ENCODE peak calls at places on chromosomes 13 and 19, in seven cellular contexts. One of them, this sample, is unnamed.

GRCh38 chr13:19862511-19863313 is 737 bp downstream of the ZMYM5 start:
- DNase-seq in GM04503: peak; percentile 3
- DNase-seq in lung: peak; percentile 35
- DNase-seq in tibial artery: peak; percentile 76
- DNase-seq in effector CD4-positive, alpha-beta T cell: peak; percentile 33
- DNase-seq in GM18507: no peak
- DNase-seq in endothelial cell of umbilical vein: peak; percentile 48
- DNase-seq in this sample: peak; percentile 48

GRCh38 chr19:1505991-1506881 is 6.6 kb downstream of the ADAMTSL5 start:
- DNase-seq in GM04503: no peak
- DNase-seq in lung: no peak
- DNase-seq in tibial artery: no peak
- DNase-seq in effector CD4-positive, alpha-beta T cell: no peak
- DNase-seq in GM18507: no peak
- DNase-seq in endothelial cell of umbilical vein: no peak
- DNase-seq in this sample: no peak

GRCh38 chr19:45955905-45956608 is 17.6 kb downstream of the NOVA2 start:
- DNase-seq in GM04503: no peak
- DNase-seq in lung: peak; percentile 46
- DNase-seq in tibial artery: no peak
- DNase-seq in effector CD4-positive, alpha-beta T cell: no peak
- DNase-seq in GM18507: no peak
- DNase-seq in endothelial cell of umbilical vein: peak; percentile 99
- DNase-seq in this sample: peak; percentile 79

GRCh38 chr13:110509971-110510786 is 51.3 kb downstream of the RAB20 start:
- DNase-seq in GM04503: no peak
- DNase-seq in lung: no peak
- DNase-seq in tibial artery: peak; percentile 71
- DNase-seq in effector CD4-positive, alpha-beta T cell: no peak
- DNase-seq in GM18507: no peak
- DNase-seq in endothelial cell of umbilical vein: no peak
- DNase-seq in this sample: no peak

GRCh38 chr19:39178296-39179006 is 18.3 kb upstream of the NCCRP1 start:
- DNase-seq in GM04503: no peak
- DNase-seq in lung: no peak
- DNase-seq in tibial artery: no peak
- DNase-seq in effector CD4-positive, alpha-beta T cell: no peak
- DNase-seq in GM18507: no peak
- DNase-seq in endothelial cell of umbilical vein: no peak
- DNase-seq in this sample: no peak

GRCh38 chr19:55085923-55086715 is 10.4 kb downstream of the EPS8L1 start:
- DNase-seq in GM04503: no peak
- DNase-seq in lung: no peak
- DNase-seq in tibial artery: no peak
- DNase-seq in effector CD4-positive, alpha-beta T cell: no peak
- DNase-seq in GM18507: no peak
- DNase-seq in endothelial cell of umbilical vein: no peak
- DNase-seq in this sample: no peak

GRCh38 chr13:112586334-112586733 is 1.6 kb downstream of the TUBGCP3 start:
- DNase-seq in GM04503: no peak
- DNase-seq in lung: no peak
- DNase-seq in tibial artery: no peak
- DNase-seq in effector CD4-positive, alpha-beta T cell: no peak
- DNase-seq in GM18507: no peak
- DNase-seq in endothelial cell of umbilical vein: no peak
- DNase-seq in this sample: no peak

GRCh38 chr13:54110597-54110996 is 1082.0 kb downstream of the OLFM4 start:
- DNase-seq in GM04503: no peak
- DNase-seq in lung: no peak
- DNase-seq in tibial artery: no peak
- DNase-seq in effector CD4-positive, alpha-beta T cell: no peak
- DNase-seq in GM18507: no peak
- DNase-seq in endothelial cell of umbilical vein: no peak
- DNase-seq in this sample: no peak

GRCh38 chr19:48964205-48965032 is 690 bp upstream of the FTL start:
- DNase-seq in GM04503: no peak
- DNase-seq in lung: no peak
- DNase-seq in tibial artery: peak; percentile 75
- DNase-seq in effector CD4-positive, alpha-beta T cell: no peak
- DNase-seq in GM18507: no peak
- DNase-seq in endothelial cell of umbilical vein: no peak
- DNase-seq in this sample: no peak

GRCh38 chr13:31043891-31044657 is 111.6 kb downstream of the TEX26 start:
- DNase-seq in GM04503: no peak
- DNase-seq in lung: peak; percentile 88
- DNase-seq in tibial artery: peak; percentile 86
- DNase-seq in effector CD4-positive, alpha-beta T cell: peak; percentile 65
- DNase-seq in GM18507: peak; percentile 54
- DNase-seq in endothelial cell of umbilical vein: peak; percentile 83
- DNase-seq in this sample: peak; percentile 67

GRCh38 chr13:48976677-48977625 is 1.2 kb downstream of the FNDC3A start:
- DNase-seq in GM04503: peak; percentile 6
- DNase-seq in lung: no peak
- DNase-seq in tibial artery: no peak
- DNase-seq in effector CD4-positive, alpha-beta T cell: no peak
- DNase-seq in GM18507: no peak
- DNase-seq in endothelial cell of umbilical vein: peak; percentile 70
- DNase-seq in this sample: no peak

GRCh38 chr19:43739419-43739818 is 15.3 kb downstream of the SMG9 start:
- DNase-seq in GM04503: no peak
- DNase-seq in lung: no peak
- DNase-seq in tibial artery: no peak
- DNase-seq in effector CD4-positive, alpha-beta T cell: no peak
- DNase-seq in GM18507: no peak
- DNase-seq in endothelial cell of umbilical vein: no peak
- DNase-seq in this sample: no peak

GRCh38 chr19:4007836-4008539 is 452 bp downstream of the PIAS4 start:
- DNase-seq in GM04503: no peak
- DNase-seq in lung: no peak
- DNase-seq in tibial artery: no peak
- DNase-seq in effector CD4-positive, alpha-beta T cell: no peak
- DNase-seq in GM18507: no peak
- DNase-seq in endothelial cell of umbilical vein: peak; percentile 36
- DNase-seq in this sample: no peak

GRCh38 chr13:84431646-84432045 is 549.4 kb upstream of the SLITRK1 start:
- DNase-seq in GM04503: no peak
- DNase-seq in lung: no peak
- DNase-seq in tibial artery: no peak
- DNase-seq in effector CD4-positive, alpha-beta T cell: no peak
- DNase-seq in GM18507: no peak
- DNase-seq in endothelial cell of umbilical vein: no peak
- DNase-seq in this sample: no peak

GRCh38 chr19:8097681-8098567 is 45.4 kb downstream of the CCL25 start:
- DNase-seq in GM04503: no peak
- DNase-seq in lung: no peak
- DNase-seq in tibial artery: no peak
- DNase-seq in effector CD4-positive, alpha-beta T cell: no peak
- DNase-seq in GM18507: no peak
- DNase-seq in endothelial cell of umbilical vein: no peak
- DNase-seq in this sample: no peak

GRCh38 chr19:55384576-55385235 is 614 bp upstream of the TMEM238 start:
- DNase-seq in GM04503: no peak
- DNase-seq in lung: peak; percentile 46
- DNase-seq in tibial artery: no peak
- DNase-seq in effector CD4-positive, alpha-beta T cell: no peak
- DNase-seq in GM18507: no peak
- DNase-seq in endothelial cell of umbilical vein: no peak
- DNase-seq in this sample: no peak

GRCh38 chr13:113786262-113786841 is 27.3 kb downstream of the TMEM255B start:
- DNase-seq in GM04503: no peak
- DNase-seq in lung: no peak
- DNase-seq in tibial artery: peak; percentile 13
- DNase-seq in effector CD4-positive, alpha-beta T cell: no peak
- DNase-seq in GM18507: no peak
- DNase-seq in endothelial cell of umbilical vein: peak; percentile 44
- DNase-seq in this sample: no peak

GRCh38 chr13:79056706-79057105 is 349.3 kb downstream of the RBM26 start:
- DNase-seq in GM04503: no peak
- DNase-seq in lung: no peak
- DNase-seq in tibial artery: no peak
- DNase-seq in effector CD4-positive, alpha-beta T cell: no peak
- DNase-seq in GM18507: no peak
- DNase-seq in endothelial cell of umbilical vein: no peak
- DNase-seq in this sample: no peak

GRCh38 chr19:1860133-1860775 is 3.1 kb downstream of the KLF16 start:
- DNase-seq in GM04503: no peak
- DNase-seq in lung: no peak
- DNase-seq in tibial artery: no peak
- DNase-seq in effector CD4-positive, alpha-beta T cell: peak; percentile 62
- DNase-seq in GM18507: no peak
- DNase-seq in endothelial cell of umbilical vein: no peak
- DNase-seq in this sample: peak; percentile 61

GRCh38 chr19:55160128-55160985 is 2.8 kb upstream of the TNNI3 start:
- DNase-seq in GM04503: no peak
- DNase-seq in lung: peak; percentile 92
- DNase-seq in tibial artery: peak; percentile 78
- DNase-seq in effector CD4-positive, alpha-beta T cell: peak; percentile 71
- DNase-seq in GM18507: peak; percentile 95
- DNase-seq in endothelial cell of umbilical vein: peak; percentile 85
- DNase-seq in this sample: peak; percentile 43

GRCh38 chr13:89969996-89970709 is 1377.3 kb upstream of the MIR17HG start:
- DNase-seq in GM04503: no peak
- DNase-seq in lung: no peak
- DNase-seq in tibial artery: no peak
- DNase-seq in effector CD4-positive, alpha-beta T cell: no peak
- DNase-seq in GM18507: no peak
- DNase-seq in endothelial cell of umbilical vein: no peak
- DNase-seq in this sample: no peak

GRCh38 chr19:15812059-15812722 is 3.3 kb downstream of the OR10H1 start:
- DNase-seq in GM04503: no peak
- DNase-seq in lung: no peak
- DNase-seq in tibial artery: no peak
- DNase-seq in effector CD4-positive, alpha-beta T cell: peak; percentile 35
- DNase-seq in GM18507: no peak
- DNase-seq in endothelial cell of umbilical vein: no peak
- DNase-seq in this sample: no peak

GRCh38 chr19:18072335-18072734 is 14.4 kb downstream of the IL12RB1 start:
- DNase-seq in GM04503: no peak
- DNase-seq in lung: no peak
- DNase-seq in tibial artery: no peak
- DNase-seq in effector CD4-positive, alpha-beta T cell: no peak
- DNase-seq in GM18507: no peak
- DNase-seq in endothelial cell of umbilical vein: no peak
- DNase-seq in this sample: no peak

GRCh38 chr13:105773887-105774538 is 761.4 kb downstream of the EFNB2 start:
- DNase-seq in GM04503: no peak
- DNase-seq in lung: no peak
- DNase-seq in tibial artery: no peak
- DNase-seq in effector CD4-positive, alpha-beta T cell: no peak
- DNase-seq in GM18507: no peak
- DNase-seq in endothelial cell of umbilical vein: peak; percentile 21
- DNase-seq in this sample: no peak

GRCh38 chr13:29465741-29466293 is 129.7 kb downstream of the SLC7A1 start:
- DNase-seq in GM04503: no peak
- DNase-seq in lung: no peak
- DNase-seq in tibial artery: no peak
- DNase-seq in effector CD4-positive, alpha-beta T cell: no peak
- DNase-seq in GM18507: no peak
- DNase-seq in endothelial cell of umbilical vein: no peak
- DNase-seq in this sample: no peak

GRCh38 chr13:49641810-49642291 is 13.5 kb downstream of the ARL11 start:
- DNase-seq in GM04503: peak; percentile 59
- DNase-seq in lung: peak; percentile 77
- DNase-seq in tibial artery: peak; percentile 79
- DNase-seq in effector CD4-positive, alpha-beta T cell: no peak
- DNase-seq in GM18507: no peak
- DNase-seq in endothelial cell of umbilical vein: no peak
- DNase-seq in this sample: no peak

GRCh38 chr19:12757544-12758274 is 6.1 kb downstream of the BEST2 start:
- DNase-seq in GM04503: no peak
- DNase-seq in lung: peak; percentile 51
- DNase-seq in tibial artery: peak; percentile 80
- DNase-seq in effector CD4-positive, alpha-beta T cell: peak; percentile 53
- DNase-seq in GM18507: no peak
- DNase-seq in endothelial cell of umbilical vein: peak; percentile 81
- DNase-seq in this sample: peak; percentile 62

GRCh38 chr13:25587581-25587980 is 215.8 kb downstream of the ATP8A2 start:
- DNase-seq in GM04503: no peak
- DNase-seq in lung: no peak
- DNase-seq in tibial artery: no peak
- DNase-seq in effector CD4-positive, alpha-beta T cell: no peak
- DNase-seq in GM18507: no peak
- DNase-seq in endothelial cell of umbilical vein: no peak
- DNase-seq in this sample: no peak

GRCh38 chr13:76293751-76294150 is 592.5 kb downstream of the KCTD12 start:
- DNase-seq in GM04503: no peak
- DNase-seq in lung: no peak
- DNase-seq in tibial artery: no peak
- DNase-seq in effector CD4-positive, alpha-beta T cell: no peak
- DNase-seq in GM18507: no peak
- DNase-seq in endothelial cell of umbilical vein: no peak
- DNase-seq in this sample: no peak

GRCh38 chr13:26011996-26012688 is 39.7 kb downstream of the SHISA2 start:
- DNase-seq in GM04503: no peak
- DNase-seq in lung: peak; percentile 41
- DNase-seq in tibial artery: no peak
- DNase-seq in effector CD4-positive, alpha-beta T cell: peak; percentile 60
- DNase-seq in GM18507: no peak
- DNase-seq in endothelial cell of umbilical vein: no peak
- DNase-seq in this sample: no peak

GRCh38 chr13:47518530-47518929 is 482.5 kb downstream of the SUCLA2 start:
- DNase-seq in GM04503: no peak
- DNase-seq in lung: no peak
- DNase-seq in tibial artery: no peak
- DNase-seq in effector CD4-positive, alpha-beta T cell: no peak
- DNase-seq in GM18507: no peak
- DNase-seq in endothelial cell of umbilical vein: no peak
- DNase-seq in this sample: no peak

GRCh38 chr13:77429320-77430142 is 102.6 kb upstream of the MYCBP2 start:
- DNase-seq in GM04503: peak; percentile 3
- DNase-seq in lung: no peak
- DNase-seq in tibial artery: no peak
- DNase-seq in effector CD4-positive, alpha-beta T cell: no peak
- DNase-seq in GM18507: peak; percentile 9
- DNase-seq in endothelial cell of umbilical vein: no peak
- DNase-seq in this sample: no peak

This sample was measured in amygdala.